ENCODE peak calls at places on chromosome 18, in nine cellular contexts. One of them, this sample, is unnamed.

GRCh38 chr18:75110846-75111415 is 98.0 kb downstream of the PTGR3 start:
- DNase-seq in ELR: no peak
- DNase-seq in GM04504: no peak
- DNase-seq in Right ventricle myocardium superior: no peak
- DNase-seq in stimulated activated CD4-positive, alpha-beta T cell treated with anti-CD3 and anti-CD28 coated beads, TNF-alpha, amount 100 ng/mL, for 24 hours: no peak
- DNase-seq in T-helper 22 cell: no peak
- DNase-seq in T-helper 9 cell: no peak
- DNase-seq in PC-9: no peak
- DNase-seq in NCI-H1105: no peak
- DNase-seq in this sample: no peak

GRCh38 chr18:3246636-3247242 is 862 bp upstream of the MYL12A start:
- DNase-seq in ELR: peak
- DNase-seq in GM04504: no peak
- DNase-seq in Right ventricle myocardium superior: peak
- DNase-seq in stimulated activated CD4-positive, alpha-beta T cell treated with anti-CD3 and anti-CD28 coated beads, TNF-alpha, amount 100 ng/mL, for 24 hours: no peak
- DNase-seq in T-helper 22 cell: no peak
- DNase-seq in T-helper 9 cell: no peak
- DNase-seq in PC-9: no peak
- DNase-seq in NCI-H1105: no peak
- DNase-seq in this sample: no peak

GRCh38 chr18:66729459-66730239 is 125.8 kb upstream of the CDH19 start:
- DNase-seq in ELR: no peak
- DNase-seq in GM04504: no peak
- DNase-seq in Right ventricle myocardium superior: no peak
- DNase-seq in stimulated activated CD4-positive, alpha-beta T cell treated with anti-CD3 and anti-CD28 coated beads, TNF-alpha, amount 100 ng/mL, for 24 hours: no peak
- DNase-seq in T-helper 22 cell: no peak
- DNase-seq in T-helper 9 cell: no peak
- DNase-seq in PC-9: no peak
- DNase-seq in NCI-H1105: no peak
- DNase-seq in this sample: no peak

GRCh38 chr18:36595046-36595817 is 233.6 kb downstream of the TPGS2 start:
- DNase-seq in ELR: no peak
- DNase-seq in GM04504: no peak
- DNase-seq in Right ventricle myocardium superior: peak
- DNase-seq in stimulated activated CD4-positive, alpha-beta T cell treated with anti-CD3 and anti-CD28 coated beads, TNF-alpha, amount 100 ng/mL, for 24 hours: no peak
- DNase-seq in T-helper 22 cell: no peak
- DNase-seq in T-helper 9 cell: no peak
- DNase-seq in PC-9: no peak
- DNase-seq in NCI-H1105: no peak
- DNase-seq in this sample: no peak

GRCh38 chr18:34738173-34738894 is 28.2 kb downstream of the DTNA start:
- DNase-seq in ELR: peak
- DNase-seq in GM04504: no peak
- DNase-seq in Right ventricle myocardium superior: no peak
- DNase-seq in stimulated activated CD4-positive, alpha-beta T cell treated with anti-CD3 and anti-CD28 coated beads, TNF-alpha, amount 100 ng/mL, for 24 hours: no peak
- DNase-seq in T-helper 22 cell: no peak
- DNase-seq in T-helper 9 cell: no peak
- DNase-seq in PC-9: peak
- DNase-seq in NCI-H1105: no peak
- DNase-seq in this sample: peak

GRCh38 chr18:42028232-42028832 is 73.3 kb downstream of the PIK3C3 start:
- DNase-seq in ELR: peak
- DNase-seq in GM04504: no peak
- DNase-seq in Right ventricle myocardium superior: no peak
- DNase-seq in stimulated activated CD4-positive, alpha-beta T cell treated with anti-CD3 and anti-CD28 coated beads, TNF-alpha, amount 100 ng/mL, for 24 hours: peak
- DNase-seq in T-helper 22 cell: no peak
- DNase-seq in T-helper 9 cell: no peak
- DNase-seq in PC-9: no peak
- DNase-seq in NCI-H1105: no peak
- DNase-seq in this sample: peak

GRCh38 chr18:79136742-79137141 is 67.5 kb downstream of the ATP9B start:
- DNase-seq in ELR: peak
- DNase-seq in GM04504: no peak
- DNase-seq in Right ventricle myocardium superior: no peak
- DNase-seq in stimulated activated CD4-positive, alpha-beta T cell treated with anti-CD3 and anti-CD28 coated beads, TNF-alpha, amount 100 ng/mL, for 24 hours: no peak
- DNase-seq in T-helper 22 cell: no peak
- DNase-seq in T-helper 9 cell: no peak
- DNase-seq in PC-9: no peak
- DNase-seq in NCI-H1105: no peak
- DNase-seq in this sample: no peak

GRCh38 chr18:57051586-57052044 is 95.3 kb upstream of the BOD1L2 start:
- DNase-seq in ELR: no peak
- DNase-seq in GM04504: no peak
- DNase-seq in Right ventricle myocardium superior: no peak
- DNase-seq in stimulated activated CD4-positive, alpha-beta T cell treated with anti-CD3 and anti-CD28 coated beads, TNF-alpha, amount 100 ng/mL, for 24 hours: no peak
- DNase-seq in T-helper 22 cell: no peak
- DNase-seq in T-helper 9 cell: no peak
- DNase-seq in PC-9: no peak
- DNase-seq in NCI-H1105: no peak
- DNase-seq in this sample: no peak

GRCh38 chr18:8424481-8424880 is 184.8 kb upstream of the RAB12 start:
- DNase-seq in ELR: no peak
- DNase-seq in GM04504: no peak
- DNase-seq in Right ventricle myocardium superior: no peak
- DNase-seq in stimulated activated CD4-positive, alpha-beta T cell treated with anti-CD3 and anti-CD28 coated beads, TNF-alpha, amount 100 ng/mL, for 24 hours: no peak
- DNase-seq in T-helper 22 cell: no peak
- DNase-seq in T-helper 9 cell: no peak
- DNase-seq in PC-9: no peak
- DNase-seq in NCI-H1105: no peak
- DNase-seq in this sample: no peak

GRCh38 chr18:21112140-21112473 is 494 bp upstream of the ROCK1 start:
- DNase-seq in ELR: no peak
- DNase-seq in GM04504: no peak
- DNase-seq in Right ventricle myocardium superior: no peak
- DNase-seq in stimulated activated CD4-positive, alpha-beta T cell treated with anti-CD3 and anti-CD28 coated beads, TNF-alpha, amount 100 ng/mL, for 24 hours: peak
- DNase-seq in T-helper 22 cell: no peak
- DNase-seq in T-helper 9 cell: no peak
- DNase-seq in PC-9: no peak
- DNase-seq in NCI-H1105: no peak
- DNase-seq in this sample: no peak

GRCh38 chr18:36158261-36158867 is 28.7 kb downstream of the ELP2 start:
- DNase-seq in ELR: peak
- DNase-seq in GM04504: no peak
- DNase-seq in Right ventricle myocardium superior: no peak
- DNase-seq in stimulated activated CD4-positive, alpha-beta T cell treated with anti-CD3 and anti-CD28 coated beads, TNF-alpha, amount 100 ng/mL, for 24 hours: no peak
- DNase-seq in T-helper 22 cell: no peak
- DNase-seq in T-helper 9 cell: no peak
- DNase-seq in PC-9: no peak
- DNase-seq in NCI-H1105: no peak
- DNase-seq in this sample: peak

GRCh38 chr18:2709316-2709715 is 53.8 kb downstream of the SMCHD1 start:
- DNase-seq in ELR: no peak
- DNase-seq in GM04504: no peak
- DNase-seq in Right ventricle myocardium superior: no peak
- DNase-seq in stimulated activated CD4-positive, alpha-beta T cell treated with anti-CD3 and anti-CD28 coated beads, TNF-alpha, amount 100 ng/mL, for 24 hours: no peak
- DNase-seq in T-helper 22 cell: no peak
- DNase-seq in T-helper 9 cell: no peak
- DNase-seq in PC-9: no peak
- DNase-seq in NCI-H1105: no peak
- DNase-seq in this sample: peak

GRCh38 chr18:56641714-56642331 is 3.4 kb upstream of the TXNL1 start:
- DNase-seq in ELR: peak
- DNase-seq in GM04504: no peak
- DNase-seq in Right ventricle myocardium superior: no peak
- DNase-seq in stimulated activated CD4-positive, alpha-beta T cell treated with anti-CD3 and anti-CD28 coated beads, TNF-alpha, amount 100 ng/mL, for 24 hours: no peak
- DNase-seq in T-helper 22 cell: no peak
- DNase-seq in T-helper 9 cell: no peak
- DNase-seq in PC-9: no peak
- DNase-seq in NCI-H1105: no peak
- DNase-seq in this sample: peak

GRCh38 chr18:68402784-68403183 is 312.1 kb downstream of the TMX3 start:
- DNase-seq in ELR: no peak
- DNase-seq in GM04504: no peak
- DNase-seq in Right ventricle myocardium superior: no peak
- DNase-seq in stimulated activated CD4-positive, alpha-beta T cell treated with anti-CD3 and anti-CD28 coated beads, TNF-alpha, amount 100 ng/mL, for 24 hours: no peak
- DNase-seq in T-helper 22 cell: no peak
- DNase-seq in T-helper 9 cell: no peak
- DNase-seq in PC-9: no peak
- DNase-seq in NCI-H1105: no peak
- DNase-seq in this sample: no peak

GRCh38 chr18:63508634-63509033 is 31.9 kb downstream of the SERPINB5 start:
- DNase-seq in ELR: no peak
- DNase-seq in GM04504: no peak
- DNase-seq in Right ventricle myocardium superior: no peak
- DNase-seq in stimulated activated CD4-positive, alpha-beta T cell treated with anti-CD3 and anti-CD28 coated beads, TNF-alpha, amount 100 ng/mL, for 24 hours: no peak
- DNase-seq in T-helper 22 cell: no peak
- DNase-seq in T-helper 9 cell: no peak
- DNase-seq in PC-9: peak
- DNase-seq in NCI-H1105: no peak
- DNase-seq in this sample: no peak

GRCh38 chr18:39571511-39571910 is 2005.9 kb upstream of the CELF4 start:
- DNase-seq in ELR: peak
- DNase-seq in GM04504: no peak
- DNase-seq in Right ventricle myocardium superior: no peak
- DNase-seq in stimulated activated CD4-positive, alpha-beta T cell treated with anti-CD3 and anti-CD28 coated beads, TNF-alpha, amount 100 ng/mL, for 24 hours: no peak
- DNase-seq in T-helper 22 cell: no peak
- DNase-seq in T-helper 9 cell: no peak
- DNase-seq in PC-9: peak
- DNase-seq in NCI-H1105: no peak
- DNase-seq in this sample: peak

GRCh38 chr18:43634994-43635393 is 357.7 kb upstream of the SYT4 start:
- DNase-seq in ELR: no peak
- DNase-seq in GM04504: no peak
- DNase-seq in Right ventricle myocardium superior: no peak
- DNase-seq in stimulated activated CD4-positive, alpha-beta T cell treated with anti-CD3 and anti-CD28 coated beads, TNF-alpha, amount 100 ng/mL, for 24 hours: no peak
- DNase-seq in T-helper 22 cell: no peak
- DNase-seq in T-helper 9 cell: no peak
- DNase-seq in PC-9: no peak
- DNase-seq in NCI-H1105: peak
- DNase-seq in this sample: no peak

GRCh38 chr18:39325973-39326372 is 1760.4 kb upstream of the CELF4 start:
- DNase-seq in ELR: no peak
- DNase-seq in GM04504: no peak
- DNase-seq in Right ventricle myocardium superior: no peak
- DNase-seq in stimulated activated CD4-positive, alpha-beta T cell treated with anti-CD3 and anti-CD28 coated beads, TNF-alpha, amount 100 ng/mL, for 24 hours: no peak
- DNase-seq in T-helper 22 cell: no peak
- DNase-seq in T-helper 9 cell: no peak
- DNase-seq in PC-9: no peak
- DNase-seq in NCI-H1105: no peak
- DNase-seq in this sample: no peak

GRCh38 chr18:57846258-57846657 is 43.1 kb upstream of the ATP8B1 start:
- DNase-seq in ELR: peak
- DNase-seq in GM04504: no peak
- DNase-seq in Right ventricle myocardium superior: no peak
- DNase-seq in stimulated activated CD4-positive, alpha-beta T cell treated with anti-CD3 and anti-CD28 coated beads, TNF-alpha, amount 100 ng/mL, for 24 hours: no peak
- DNase-seq in T-helper 22 cell: no peak
- DNase-seq in T-helper 9 cell: no peak
- DNase-seq in PC-9: peak
- DNase-seq in NCI-H1105: no peak
- DNase-seq in this sample: peak

GRCh38 chr18:74957588-74958224 is 251.2 kb downstream of the PTGR3 start:
- DNase-seq in ELR: no peak
- DNase-seq in GM04504: no peak
- DNase-seq in Right ventricle myocardium superior: no peak
- DNase-seq in stimulated activated CD4-positive, alpha-beta T cell treated with anti-CD3 and anti-CD28 coated beads, TNF-alpha, amount 100 ng/mL, for 24 hours: no peak
- DNase-seq in T-helper 22 cell: no peak
- DNase-seq in T-helper 9 cell: no peak
- DNase-seq in PC-9: no peak
- DNase-seq in NCI-H1105: no peak
- DNase-seq in this sample: no peak

GRCh38 chr18:2304378-2305175 is 266.7 kb downstream of the METTL4 start:
- DNase-seq in ELR: peak
- DNase-seq in GM04504: no peak
- DNase-seq in Right ventricle myocardium superior: no peak
- DNase-seq in stimulated activated CD4-positive, alpha-beta T cell treated with anti-CD3 and anti-CD28 coated beads, TNF-alpha, amount 100 ng/mL, for 24 hours: no peak
- DNase-seq in T-helper 22 cell: no peak
- DNase-seq in T-helper 9 cell: no peak
- DNase-seq in PC-9: peak
- DNase-seq in NCI-H1105: no peak
- DNase-seq in this sample: peak

GRCh38 chr18:79397288-79397829 is 1.6 kb downstream of the NFATC1 start:
- DNase-seq in ELR: no peak
- DNase-seq in GM04504: no peak
- DNase-seq in Right ventricle myocardium superior: peak
- DNase-seq in stimulated activated CD4-positive, alpha-beta T cell treated with anti-CD3 and anti-CD28 coated beads, TNF-alpha, amount 100 ng/mL, for 24 hours: no peak
- DNase-seq in T-helper 22 cell: no peak
- DNase-seq in T-helper 9 cell: no peak
- DNase-seq in PC-9: no peak
- DNase-seq in NCI-H1105: no peak
- DNase-seq in this sample: no peak

GRCh38 chr18:52570975-52571374 is 231.0 kb downstream of the DCC start:
- DNase-seq in ELR: no peak
- DNase-seq in GM04504: no peak
- DNase-seq in Right ventricle myocardium superior: no peak
- DNase-seq in stimulated activated CD4-positive, alpha-beta T cell treated with anti-CD3 and anti-CD28 coated beads, TNF-alpha, amount 100 ng/mL, for 24 hours: no peak
- DNase-seq in T-helper 22 cell: no peak
- DNase-seq in T-helper 9 cell: no peak
- DNase-seq in PC-9: no peak
- DNase-seq in NCI-H1105: no peak
- DNase-seq in this sample: no peak

This sample was measured in EL.